ENCODE peak calls at places on chromosome 13, in five cellular contexts. X is fibroblast of pulmonary artery, T is cardiac muscle cell, Q is fibroblast of lung, P is gastrocnemius medialis. A is an unnamed sample.

GRCh38 chr13:30466841-30467252 is 1.1 kb upstream of the HMGB1 start:
- DNase-seq in T (no peak), P (no peak), X (no peak), Q (peak; percentile 23), A (no peak)

GRCh38 chr13:47033216-47033615 is 136.4 kb upstream of the HTR2A start:
- DNase-seq in Q (peak; percentile 81), P (no peak), T (no peak), X (peak; percentile 57), A (no peak)

GRCh38 chr13:34246511-34246910 is 428.6 kb downstream of the RFC3 start:
- DNase-seq in P (no peak), X (peak; percentile 34), Q (peak; percentile 18), T (no peak), A (no peak)

GRCh38 chr13:112813552-112813951 is 123.7 kb downstream of the ATP11A start:
- DNase-seq in T (no peak), Q (no peak), P (no peak), X (no peak), A (no peak)

GRCh38 chr13:113989585-113990300 is 15.9 kb upstream of the C13orf46 start:
- DNase-seq in Q (no peak), X (no peak), P (no peak), T (no peak), A (no peak)

GRCh38 chr13:24671367-24672117 is 8.7 kb upstream of the ATP12A start:
- DNase-seq in P (no peak), Q (peak; percentile 81), X (peak; percentile 78), T (peak; percentile 70), A (no peak)

GRCh38 chr13:102667023-102667422 is 27.8 kb downstream of the METTL21C start:
- DNase-seq in Q (no peak), P (no peak), T (no peak), X (no peak), A (no peak)

GRCh38 chr13:27076411-27076810 is 95.2 kb downstream of the USP12 start:
- DNase-seq in Q (peak; percentile 62), T (no peak), P (no peak), X (peak; percentile 63), A (no peak)

GRCh38 chr13:26132756-26133155 is 80.9 kb upstream of the SHISA2 start:
- DNase-seq in X (peak; percentile 46), Q (peak; percentile 6), P (no peak), T (no peak), A (no peak)

GRCh38 chr13:42041684-42042035 is 6.8 kb upstream of the DGKH start:
- DNase-seq in T (peak; percentile 73), Q (peak; percentile 59), X (peak; percentile 73), P (peak; percentile 50), A (no peak)

GRCh38 chr13:102561933-102562332 is 34.9 kb upstream of the TPP2 start:
- DNase-seq in Q (no peak), X (no peak), T (no peak), P (no peak), A (no peak)

GRCh38 chr13:19179916-19180315 is 1.7 kb downstream of the TUBA3C start:
- DNase-seq in T (no peak), Q (no peak), X (no peak), P (no peak), A (no peak)

DNA sequence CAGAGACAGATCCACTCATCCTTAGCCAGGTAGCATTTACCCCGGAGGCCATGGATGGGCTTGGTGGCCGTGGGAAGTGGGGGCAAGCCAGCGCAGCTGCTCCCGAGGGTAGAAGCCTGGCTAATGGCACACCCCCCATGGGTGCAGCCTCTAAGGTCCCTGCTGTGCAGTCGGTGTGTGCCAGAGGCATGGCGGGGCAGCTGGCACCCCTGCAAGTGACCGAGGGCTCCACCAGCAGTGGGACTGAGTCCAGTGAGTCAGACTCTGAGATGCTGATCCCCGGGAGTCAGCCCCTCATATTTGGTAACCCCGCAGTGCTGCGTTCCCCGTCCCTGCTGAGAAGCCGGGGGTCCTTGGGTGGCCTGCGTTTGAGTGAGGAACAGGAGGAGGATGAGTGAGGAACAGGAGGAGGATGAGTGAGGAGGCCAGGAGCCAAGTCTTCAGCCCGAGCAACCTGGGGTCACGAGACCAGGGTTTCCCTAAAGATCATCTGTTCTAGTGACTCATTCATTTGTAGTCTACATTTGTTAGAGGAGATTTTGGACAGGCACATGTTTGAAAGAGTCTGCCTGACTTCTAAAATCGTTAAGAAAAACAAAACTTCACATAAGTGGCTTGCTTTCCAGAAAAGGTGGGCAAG is 180.7 kb downstream of the STK24 start:
- DNase-seq in P (no peak), Q (no peak), T (no peak), X (no peak), A (no peak)
- TF ChIP-seq CTCF in P (no peak), Q (no peak), T (no peak), X (no peak), A (no peak)

DNA sequence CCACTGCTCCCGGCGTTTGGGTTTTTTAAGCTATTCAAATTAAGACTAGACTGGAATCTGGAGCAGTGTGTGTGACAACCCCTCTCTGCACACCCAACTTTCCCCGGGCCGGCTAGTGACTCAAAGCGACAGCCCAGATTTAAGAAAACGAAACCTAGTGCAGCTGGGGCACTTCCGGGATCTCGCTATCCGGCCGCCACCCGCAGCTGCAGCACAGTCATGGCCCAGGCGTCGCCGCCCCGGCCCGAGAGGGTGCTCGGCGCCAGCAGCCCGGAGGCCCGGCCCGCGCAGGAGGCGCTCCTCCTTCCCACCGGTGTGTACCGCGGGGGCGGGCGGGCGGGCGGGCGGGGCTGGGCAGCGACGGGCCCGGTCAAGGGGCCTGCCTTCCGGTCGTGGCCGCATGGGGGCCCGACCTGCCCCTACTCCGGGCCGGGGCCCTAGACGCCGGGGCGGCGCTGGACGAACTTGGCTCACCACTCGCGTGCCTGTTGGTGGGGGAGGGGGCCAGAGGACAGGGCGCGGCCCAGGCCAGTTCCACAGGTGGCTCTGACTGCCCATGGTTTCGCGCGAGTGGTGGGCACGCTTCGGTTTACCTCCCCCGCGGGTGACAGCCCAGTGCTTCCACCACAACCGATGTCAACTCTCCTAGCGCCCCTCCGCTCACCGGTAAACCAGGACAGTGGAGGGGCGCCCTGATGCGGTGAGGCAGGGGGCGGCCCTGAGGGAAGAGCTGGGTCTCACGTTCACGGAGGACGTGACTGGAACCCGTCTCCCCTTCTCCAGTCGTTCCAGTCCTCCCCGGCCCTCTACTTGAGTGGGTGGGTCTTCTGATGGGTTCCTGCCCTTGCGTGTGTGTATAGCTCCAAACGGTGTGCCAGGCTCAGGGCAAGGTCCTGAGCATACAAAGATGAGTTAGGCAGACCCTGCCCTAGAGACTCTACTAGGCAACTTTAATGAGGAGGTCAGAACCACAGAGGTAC is at the start of gene PHF11:
- DNase-seq in X (peak; percentile 66), T (peak; percentile 64), Q (peak; percentile 76), P (peak; percentile 57), A (no peak)
- TF ChIP-seq CTCF in X (no peak), T (no peak), Q (no peak), P (peak; percentile 47), A (no peak)

DNA sequence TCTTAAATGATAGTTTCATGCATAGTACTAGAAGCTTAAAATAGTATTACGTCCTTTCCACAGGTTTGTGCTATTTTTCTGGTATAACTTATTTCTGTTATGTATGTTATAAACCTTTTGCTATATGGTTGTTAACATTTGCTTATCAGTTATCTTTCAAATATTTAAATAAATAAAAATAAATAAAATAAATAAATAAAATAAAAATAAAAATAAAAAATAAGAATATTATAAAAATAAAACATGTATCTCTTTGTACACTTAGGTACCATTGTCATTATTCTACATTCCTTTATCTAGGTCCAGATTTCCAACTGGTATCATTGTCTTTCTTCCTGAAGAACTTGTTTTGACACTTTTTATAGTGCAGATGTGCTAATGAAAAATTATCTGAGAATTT is 1310.4 kb upstream of the SLC10A2 start:
- DNase-seq in T (no peak), P (no peak), Q (no peak), X (no peak), A (no peak)
- TF ChIP-seq CTCF in T (no peak), P (no peak), Q (no peak), X (no peak), A (no peak)

DNA sequence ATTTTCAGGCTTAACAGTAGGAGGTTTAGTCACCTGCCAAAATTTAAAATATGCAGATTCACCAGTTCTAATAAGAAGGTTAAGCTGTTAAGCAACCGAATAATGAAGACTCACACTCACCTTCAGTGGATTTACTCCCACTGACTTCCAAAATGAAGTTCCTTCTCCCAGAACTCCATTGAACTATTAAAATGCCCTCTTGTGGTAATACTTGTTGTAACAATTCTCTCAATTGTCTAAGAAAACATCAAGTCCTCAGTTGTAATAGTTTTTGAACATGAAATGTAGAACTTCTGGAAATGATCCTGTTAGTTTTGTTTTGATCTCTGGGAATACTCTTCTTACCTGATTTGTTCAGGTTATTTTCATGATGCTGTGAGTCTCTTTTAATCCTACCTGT is 522.0 kb upstream of the ATXN8OS start:
- DNase-seq in Q (no peak), P (no peak), X (no peak), T (no peak), A (no peak)
- TF ChIP-seq CTCF in Q (no peak), P (no peak), X (no peak), T (no peak), A (peak; percentile 7)